ENCODE peak calls at places on chromosomes 12 and 14, in four cellular contexts. One of them, this sample, is unnamed.

GRCh38 chr14:53850714-53851296 is 105.8 kb downstream of the BMP4 start:
- DNase-seq in K562: no peak
- DNase-seq in GM12878: no peak
- DNase-seq in HepG2: peak; percentile 91
- DNase-seq in this sample: no peak

GRCh38 chr12:1474567-1475153 is 119.7 kb downstream of the FBXL14 start:
- DNase-seq in K562: no peak
- DNase-seq in GM12878: no peak
- DNase-seq in HepG2: no peak
- DNase-seq in this sample: no peak

GRCh38 chr12:117968084-117968789 is 553 bp downstream of the KSR2 start:
- DNase-seq in K562: no peak
- DNase-seq in GM12878: no peak
- DNase-seq in HepG2: no peak
- DNase-seq in this sample: no peak

GRCh38 chr14:92531151-92531873 is 17.7 kb downstream of the RIN3 start:
- DNase-seq in K562: no peak
- DNase-seq in GM12878: no peak
- DNase-seq in HepG2: no peak
- DNase-seq in this sample: no peak

GRCh38 chr12:96239711-96240234 is 45.6 kb downstream of the ELK3 start:
- DNase-seq in K562: no peak
- DNase-seq in GM12878: no peak
- DNase-seq in HepG2: no peak
- DNase-seq in this sample: no peak

GRCh38 chr14:76320486-76320885 is 55.5 kb upstream of the ESRRB start:
- DNase-seq in K562: no peak
- DNase-seq in GM12878: peak; percentile 9
- DNase-seq in HepG2: no peak
- DNase-seq in this sample: no peak

GRCh38 chr12:71426648-71427047 is 12.9 kb upstream of the LGR5 start:
- DNase-seq in K562: no peak
- DNase-seq in GM12878: no peak
- DNase-seq in HepG2: no peak
- DNase-seq in this sample: no peak

GRCh38 chr12:122174155-122174845 is at the start of gene IL31:
- DNase-seq in K562: no peak
- DNase-seq in GM12878: no peak
- DNase-seq in HepG2: no peak
- DNase-seq in this sample: no peak

GRCh38 chr12:28872654-28873268 is 276.3 kb upstream of the FAR2 start:
- DNase-seq in K562: peak; percentile 67
- DNase-seq in GM12878: no peak
- DNase-seq in HepG2: peak; percentile 21
- DNase-seq in this sample: peak; percentile 76

GRCh38 chr12:99706736-99707473 is 59.4 kb downstream of the GARIN6 start:
- DNase-seq in K562: no peak
- DNase-seq in GM12878: no peak
- DNase-seq in HepG2: no peak
- DNase-seq in this sample: no peak

GRCh38 chr14:104318558-104319488 is 180.4 kb downstream of the KIF26A start:
- DNase-seq in K562: no peak
- DNase-seq in GM12878: no peak
- DNase-seq in HepG2: no peak
- DNase-seq in this sample: peak; percentile 7

GRCh38 chr12:109461049-109461845 is 15.9 kb downstream of the KCTD10 start:
- DNase-seq in K562: peak; percentile 90
- DNase-seq in GM12878: no peak
- DNase-seq in HepG2: peak; percentile 50
- DNase-seq in this sample: no peak

GRCh38 chr14:93944348-93945069 is 17.4 kb downstream of the FAM181A start:
- DNase-seq in K562: no peak
- DNase-seq in GM12878: no peak
- DNase-seq in HepG2: no peak
- DNase-seq in this sample: no peak

GRCh38 chr12:57085999-57086950 is 2.6 kb upstream of the NAB2 start:
- DNase-seq in K562: peak; percentile 86
- DNase-seq in GM12878: no peak
- DNase-seq in HepG2: peak; percentile 50
- DNase-seq in this sample: peak; percentile 80

GRCh38 chr12:23566133-23566532 is 383.3 kb downstream of the SOX5 start:
- DNase-seq in K562: no peak
- DNase-seq in GM12878: no peak
- DNase-seq in HepG2: no peak
- DNase-seq in this sample: no peak

GRCh38 chr12:65845751-65846537 is 21.7 kb downstream of the HMGA2 start:
- DNase-seq in K562: no peak
- DNase-seq in GM12878: no peak
- DNase-seq in HepG2: no peak
- DNase-seq in this sample: peak; percentile 73

GRCh38 chr12:77615331-77615730 is 215.4 kb upstream of the NAV3 start:
- DNase-seq in K562: peak; percentile 1
- DNase-seq in GM12878: no peak
- DNase-seq in HepG2: no peak
- DNase-seq in this sample: peak; percentile 18

GRCh38 chr14:52313493-52313881 is 625 bp upstream of the PTGER2 start:
- DNase-seq in K562: no peak
- DNase-seq in GM12878: no peak
- DNase-seq in HepG2: no peak
- DNase-seq in this sample: no peak

GRCh38 chr14:64762044-64763034 is 58.1 kb downstream of the PLEKHG3 start:
- DNase-seq in K562: peak; percentile 83
- DNase-seq in GM12878: no peak
- DNase-seq in HepG2: peak; percentile 35
- DNase-seq in this sample: no peak

GRCh38 chr12:64142784-64143183 is 79.3 kb downstream of the KICS2 start:
- DNase-seq in K562: no peak
- DNase-seq in GM12878: no peak
- DNase-seq in HepG2: no peak
- DNase-seq in this sample: no peak

GRCh38 chr14:91380610-91381371 is 36.8 kb downstream of the CCDC88C start:
- DNase-seq in K562: no peak
- DNase-seq in GM12878: no peak
- DNase-seq in HepG2: no peak
- DNase-seq in this sample: no peak

GRCh38 chr14:20489093-20489994 is 16.0 kb upstream of the RNASE10 start:
- DNase-seq in K562: no peak
- DNase-seq in GM12878: peak; percentile 72
- DNase-seq in HepG2: peak; percentile 78
- DNase-seq in this sample: no peak

GRCh38 chr12:47715393-47715876 is 9.6 kb upstream of the RPAP3 start:
- DNase-seq in K562: peak; percentile 92
- DNase-seq in GM12878: no peak
- DNase-seq in HepG2: peak; percentile 76
- DNase-seq in this sample: peak; percentile 71

GRCh38 chr14:50085570-50086315 is 30.6 kb downstream of the VCPKMT start:
- DNase-seq in K562: no peak
- DNase-seq in GM12878: peak; percentile 95
- DNase-seq in HepG2: no peak
- DNase-seq in this sample: no peak

GRCh38 chr14:50084666-50085065 is 31.7 kb downstream of the VCPKMT start:
- DNase-seq in K562: no peak
- DNase-seq in GM12878: no peak
- DNase-seq in HepG2: no peak
- DNase-seq in this sample: no peak

GRCh38 chr14:50082308-50082742 is 34.0 kb downstream of the VCPKMT start:
- DNase-seq in K562: no peak
- DNase-seq in GM12878: no peak
- DNase-seq in HepG2: no peak
- DNase-seq in this sample: no peak

GRCh38 chr14:50082784-50083466 is 33.4 kb downstream of the VCPKMT start:
- DNase-seq in K562: no peak
- DNase-seq in GM12878: peak; percentile 92
- DNase-seq in HepG2: no peak
- DNase-seq in this sample: no peak

DNA sequence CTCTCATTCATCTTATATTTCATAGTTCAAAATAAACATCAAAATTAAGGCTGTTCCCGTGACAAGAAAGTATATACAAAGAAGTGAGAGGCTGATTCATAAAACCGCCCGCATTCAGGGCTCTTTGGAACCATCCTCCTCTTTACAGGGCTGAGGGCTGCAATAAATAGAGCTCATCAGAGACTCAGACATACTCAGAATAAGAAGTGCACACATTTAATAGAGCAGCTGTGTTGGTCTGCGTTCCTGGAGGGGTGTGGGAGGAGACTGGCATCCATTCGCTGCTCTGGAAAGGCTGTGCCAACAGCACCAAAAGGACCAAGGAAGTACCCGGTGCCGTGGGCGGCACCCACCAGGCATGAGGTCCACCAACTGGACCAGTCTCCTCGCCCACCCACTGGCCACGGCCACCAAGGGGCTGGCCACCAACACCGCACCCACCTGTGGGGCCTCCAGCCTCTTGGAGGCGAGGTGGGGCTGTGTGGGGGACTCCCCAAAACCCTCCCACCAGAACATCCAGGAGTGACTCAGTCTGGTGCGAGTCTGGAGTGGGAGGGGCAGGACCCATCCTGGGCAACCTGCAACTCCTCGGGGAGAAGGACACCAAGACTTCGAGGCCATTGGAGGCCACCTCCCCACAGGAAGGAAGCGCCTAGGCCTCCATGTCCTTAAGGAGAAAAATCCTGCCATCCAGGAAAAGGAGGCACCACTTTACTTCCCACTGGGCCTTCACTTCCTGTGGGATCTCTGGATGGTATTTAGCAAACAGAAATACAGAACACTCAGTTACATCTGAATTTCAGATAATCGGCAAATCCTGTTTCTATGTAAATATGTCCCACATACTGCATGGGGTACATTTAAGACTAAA is 32.7 kb downstream of the VCPKMT start:
- DNase-seq in K562: no peak
- DNase-seq in GM12878: no peak
- DNase-seq in HepG2: no peak
- DNase-seq in this sample: no peak
- TF ChIP-seq NR2C2 in K562: no peak
- TF ChIP-seq NR2C2 in GM12878: no peak
- TF ChIP-seq NR2C2 in HepG2: no peak
- TF ChIP-seq NR2C2 in this sample: no peak

DNA sequence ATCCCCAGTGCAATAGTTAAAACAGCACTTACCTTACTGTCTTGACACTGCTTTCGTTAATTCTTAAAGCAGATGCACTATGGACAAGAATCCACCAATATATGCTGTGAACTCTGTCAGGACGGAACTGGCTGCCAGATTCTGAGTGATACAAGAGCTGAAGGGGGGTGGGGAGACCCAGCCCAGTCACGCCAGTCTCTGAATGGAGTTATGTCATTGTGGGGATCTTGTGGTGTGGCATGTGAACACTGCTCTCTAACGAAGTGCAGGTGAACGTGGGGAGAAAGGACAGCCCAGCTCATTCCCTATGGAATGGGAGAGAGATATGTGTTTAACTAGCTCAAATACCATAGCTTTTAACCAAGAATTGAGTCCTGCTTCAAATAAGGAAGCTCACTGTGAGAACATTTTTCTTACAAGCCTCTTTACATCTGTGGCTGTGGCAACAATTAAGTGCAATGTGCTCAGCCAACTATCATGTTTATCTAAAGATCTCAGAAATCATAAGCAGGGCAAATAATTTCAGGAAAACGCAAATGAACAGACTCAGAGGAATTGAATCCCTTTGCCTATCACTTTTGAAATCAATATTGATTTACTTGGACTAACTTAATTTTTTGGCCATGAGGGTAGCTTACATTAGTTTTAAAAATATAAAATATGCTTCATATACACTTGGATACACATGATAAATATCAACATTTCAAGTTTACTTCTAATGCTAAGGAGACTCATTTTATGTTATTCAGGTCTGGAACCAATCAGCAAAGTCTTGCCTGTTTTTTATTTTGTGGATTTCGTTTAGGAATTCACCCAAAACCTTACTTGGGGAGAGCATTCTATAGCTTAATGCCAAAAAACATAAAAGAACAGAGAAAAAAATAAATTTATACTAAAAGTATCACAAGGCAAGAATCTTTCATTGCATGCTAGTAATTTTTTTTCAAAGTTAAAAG is at the start of gene LUM:
- DNase-seq in K562: no peak
- DNase-seq in GM12878: no peak
- DNase-seq in HepG2: no peak
- DNase-seq in this sample: no peak
- TF ChIP-seq NR2C2 in K562: no peak
- TF ChIP-seq NR2C2 in GM12878: no peak
- TF ChIP-seq NR2C2 in HepG2: no peak
- TF ChIP-seq NR2C2 in this sample: no peak

GRCh38 chr12:25256826-25257225 is 6.1 kb upstream of the KRAS start:
- DNase-seq in K562: no peak
- DNase-seq in GM12878: no peak
- DNase-seq in HepG2: no peak
- DNase-seq in this sample: no peak
- TF ChIP-seq NR2C2 in K562: no peak
- TF ChIP-seq NR2C2 in GM12878: no peak
- TF ChIP-seq NR2C2 in HepG2: no peak
- TF ChIP-seq NR2C2 in this sample: no peak

GRCh38 chr12:111150894-111151293 is 218.0 kb downstream of the PHETA1 start:
- DNase-seq in K562: no peak
- DNase-seq in GM12878: no peak
- DNase-seq in HepG2: no peak
- DNase-seq in this sample: no peak

GRCh38 chr12:111148005-111148404 is 220.9 kb downstream of the PHETA1 start:
- DNase-seq in K562: no peak
- DNase-seq in GM12878: no peak
- DNase-seq in HepG2: no peak
- DNase-seq in this sample: no peak

GRCh38 chr12:111151441-111151840 is 217.5 kb downstream of the PHETA1 start:
- DNase-seq in K562: no peak
- DNase-seq in GM12878: no peak
- DNase-seq in HepG2: no peak
- DNase-seq in this sample: no peak

GRCh38 chr12:111150476-111150875 is 218.4 kb downstream of the PHETA1 start:
- DNase-seq in K562: no peak
- DNase-seq in GM12878: no peak
- DNase-seq in HepG2: no peak
- DNase-seq in this sample: no peak

GRCh38 chr12:111149299-111149698 is 219.6 kb downstream of the PHETA1 start:
- DNase-seq in K562: peak; percentile 9
- DNase-seq in GM12878: no peak
- DNase-seq in HepG2: no peak
- DNase-seq in this sample: no peak
- TF ChIP-seq NR2C2 in K562: no peak
- TF ChIP-seq NR2C2 in GM12878: no peak
- TF ChIP-seq NR2C2 in HepG2: no peak
- TF ChIP-seq NR2C2 in this sample: no peak